ENCODE peak calls at places on chromosomes 11 and 22, in five cellular contexts. R is HCT116, O is left ventricle myocardium inferior, S is AG04450, G is psoas muscle. E is an unnamed sample.
A peak's percentile ranks its signal among the peaks of the same experiment; 100 is the strongest.

GRCh38 chr22:25488244-25489020 is 76.0 kb upstream of the GRK3 start:
- DNase-seq in G (peak; percentile 55), O (peak; percentile 65), S (no peak), R (peak; percentile 79), E (no peak)

GRCh38 chr11:86484795-86485166 is 110.1 kb downstream of the CCDC81 start:
- DNase-seq in S (no peak), O (no peak), G (no peak), R (no peak), E (no peak)

GRCh38 chr22:16563555-16564520 is 28.8 kb downstream of the CCT8L2 start:
- DNase-seq in O (no peak), G (no peak), S (no peak), R (no peak), E (no peak)

GRCh38 chr22:17637490-17638181 is 921 bp upstream of the BCL2L13 start:
- DNase-seq in S (no peak), G (no peak), R (no peak), O (no peak), E (no peak)

GRCh38 chr11:130358398-130358797 is 43.7 kb upstream of the ZBTB44 start:
- DNase-seq in R (no peak), G (no peak), O (no peak), S (no peak), E (no peak)

GRCh38 chr11:124081496-124081895 is 33.8 kb upstream of the VWA5A start:
- DNase-seq in O (no peak), R (no peak), G (no peak), S (no peak), E (no peak)

GRCh38 chr11:69464621-69464960 is 16.9 kb upstream of the LINC01488 start:
- DNase-seq in G (no peak), S (no peak), O (no peak), R (no peak), E (no peak)

GRCh38 chr11:65425105-65425970 is 2.7 kb downstream of the NEAT1 start:
- DNase-seq in G (no peak), S (no peak), R (peak; percentile 42), O (peak; percentile 12), E (peak; percentile 42)

GRCh38 chr11:133157180-133157579 is 375.1 kb downstream of the OPCML start:
- DNase-seq in R (no peak), O (no peak), G (no peak), S (no peak), E (peak; percentile 57)

GRCh38 chr11:67280791-67281551 is 8.1 kb upstream of the ANKRD13D start:
- DNase-seq in S (no peak), G (peak; percentile 12), R (no peak), O (peak; percentile 15), E (no peak)

GRCh38 chr11:72553748-72554147 is 119.4 kb upstream of the CLPB start:
- DNase-seq in S (no peak), O (no peak), G (no peak), R (no peak), E (no peak)

GRCh38 chr11:125071408-125071807 is 8.3 kb downstream of the SLC37A2 start:
- DNase-seq in R (no peak), O (no peak), S (no peak), G (no peak), E (no peak)

GRCh38 chr11:99098258-99098657 is 77.5 kb downstream of the CNTN5 start:
- DNase-seq in O (no peak), G (no peak), R (no peak), S (no peak), E (no peak)

GRCh38 chr11:65375012-65375411 is 7.4 kb downstream of the SLC25A45 start:
- DNase-seq in S (no peak), R (no peak), G (no peak), O (no peak), E (no peak)

GRCh38 chr22:33288078-33288477 is 229.9 kb upstream of the SYN3 start:
- DNase-seq in S (no peak), G (no peak), R (no peak), O (no peak), E (no peak)

GRCh38 chr11:47983464-47984397 is 3.4 kb downstream of the PTPRJ start:
- DNase-seq in S (no peak), O (no peak), R (no peak), G (no peak), E (no peak)

GRCh38 chr22:25364736-25365241 is 145.3 kb downstream of the CRYBB2 start:
- DNase-seq in G (no peak), R (no peak), O (no peak), S (no peak), E (peak; percentile 31)

GRCh38 chr11:74311352-74311926 is at the start of gene P4HA3:
- DNase-seq in O (peak; percentile 69), S (no peak), R (peak; percentile 18), G (peak; percentile 73), E (no peak)

GRCh38 chr22:49663823-49664222 is 163.8 kb downstream of the BRD1 start:
- DNase-seq in G (no peak), S (no peak), R (no peak), O (no peak), E (peak; percentile 6)

GRCh38 chr11:20057055-20057943 is 103.0 kb downstream of the DBX1 start:
- DNase-seq in S (peak; percentile 24), R (no peak), O (no peak), G (no peak), E (no peak)
- H3K27ac ChIP-seq in S (peak overlapping the region; percentile 55), R (no peak overlapping the region), O (peak overlapping the region; percentile 18), G (no peak overlapping the region), E (no peak overlapping the region)

GRCh38 chr11:46361283-46362145 is 14.3 kb downstream of the DGKZ start:
- DNase-seq in S (no peak), G (peak; percentile 80), R (no peak), O (peak; percentile 75), E (peak; percentile 90)
- H3K27ac ChIP-seq in S (peak overlapping the region; percentile 78), G (peak overlapping the region; percentile 98), R (peak overlapping the region; percentile 47), O (peak overlapping the region; percentile 94), E (peak overlapping the region; percentile 94)

DNA sequence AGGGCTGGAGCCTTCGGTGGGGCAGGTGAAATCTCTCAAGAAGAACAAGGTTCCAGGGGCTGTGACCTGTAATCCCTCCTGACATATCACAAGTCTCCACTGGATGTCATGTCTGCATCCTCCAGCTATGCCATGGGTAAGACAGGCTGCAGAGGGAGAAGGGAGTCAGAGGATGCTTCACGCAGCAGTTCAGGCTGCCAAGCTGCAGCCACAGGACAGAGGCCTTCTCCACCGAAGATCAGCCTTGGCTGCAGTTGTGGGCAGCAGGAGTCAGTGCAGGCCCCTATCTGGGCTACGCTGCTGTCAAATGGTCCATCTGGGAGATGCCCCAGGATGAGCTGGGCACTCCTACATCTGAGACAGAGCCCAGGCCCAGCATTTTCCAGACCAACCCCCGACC is 25.0 kb downstream of the DKK3 start:
- DNase-seq in S (no peak), O (no peak), R (no peak), G (no peak), E (no peak)
- H3K27ac ChIP-seq in S (peak overlapping the region; percentile 22), O (peak overlapping the region; percentile 96), R (no peak overlapping the region), G (no peak overlapping the region), E (no peak overlapping the region)

GRCh38 chr22:46115755-46116490 is 34.4 kb upstream of the PPARA start:
- DNase-seq in R (no peak), G (no peak), O (no peak), S (no peak), E (no peak)
- H3K27ac ChIP-seq in R (peak overlapping the region; percentile 45), G (peak overlapping the region; percentile 76), O (peak overlapping the region; percentile 88), S (peak overlapping the region; percentile 57), E (peak overlapping the region; percentile 61)

GRCh38 chr11:119700536-119701346 is 28.3 kb downstream of the NECTIN1 start:
- DNase-seq in O (no peak), S (no peak), R (no peak), G (no peak), E (no peak)
- H3K27ac ChIP-seq in O (peak overlapping the region; percentile 61), S (no peak overlapping the region), R (no peak overlapping the region), G (no peak overlapping the region), E (no peak overlapping the region)

DNA sequence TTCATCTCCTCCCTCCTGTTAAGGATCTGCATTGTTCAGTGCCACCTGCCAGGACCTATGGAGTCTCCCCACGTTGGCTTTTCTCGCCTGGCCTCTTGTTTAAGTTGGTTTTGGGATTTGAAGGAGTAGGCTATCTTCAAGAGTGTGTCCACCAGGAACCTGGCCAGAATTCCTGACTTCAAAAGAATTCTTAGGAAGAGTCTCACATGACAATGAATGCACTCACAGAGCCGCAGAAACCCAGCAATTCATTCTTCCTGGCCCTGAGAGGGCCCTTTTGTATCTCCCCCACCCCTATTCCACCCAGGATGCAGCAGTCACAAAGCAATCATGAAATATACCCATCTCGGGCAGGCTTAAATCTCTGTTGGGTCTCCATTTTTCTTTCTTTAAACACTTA is 506.8 kb downstream of the NTM start:
- DNase-seq in O (no peak), G (no peak), R (no peak), S (no peak), E (no peak)
- H3K27ac ChIP-seq in O (no peak overlapping the region), G (no peak overlapping the region), R (no peak overlapping the region), S (no peak overlapping the region), E (no peak overlapping the region)